ENCODE peak calls at places on chromosomes 4 and X, in seven cellular contexts. One of them, this sample, is unnamed.

GRCh38 chr4:23775694-23776093 is 114.2 kb downstream of the PPARGC1A start:
- DNase-seq in SK-N-SH: no peak
- DNase-seq in astrocyte: no peak
- DNase-seq in K562: no peak
- DNase-seq in keratinocyte: no peak
- DNase-seq in fibroblast of lung: no peak
- DNase-seq in mesenchymal stem cell: no peak
- DNase-seq in this sample: peak

GRCh38 chr4:29948451-29948850 is 771.7 kb upstream of the PCDH7 start:
- DNase-seq in SK-N-SH: no peak
- DNase-seq in astrocyte: no peak
- DNase-seq in K562: no peak
- DNase-seq in keratinocyte: no peak
- DNase-seq in fibroblast of lung: no peak
- DNase-seq in mesenchymal stem cell: no peak
- DNase-seq in this sample: no peak

GRCh38 chr4:166078956-166079355 is 205.9 kb downstream of the TLL1 start:
- DNase-seq in SK-N-SH: no peak
- DNase-seq in astrocyte: no peak
- DNase-seq in K562: no peak
- DNase-seq in keratinocyte: no peak
- DNase-seq in fibroblast of lung: no peak
- DNase-seq in mesenchymal stem cell: peak
- DNase-seq in this sample: no peak

GRCh38 chr4:159137176-159137575 is 34.3 kb downstream of the RAPGEF2 start:
- DNase-seq in SK-N-SH: no peak
- DNase-seq in astrocyte: no peak
- DNase-seq in K562: no peak
- DNase-seq in keratinocyte: no peak
- DNase-seq in fibroblast of lung: no peak
- DNase-seq in mesenchymal stem cell: no peak
- DNase-seq in this sample: no peak

GRCh38 chrX:68511255-68511654 is 12.4 kb downstream of the YIPF6 start:
- DNase-seq in SK-N-SH: peak
- DNase-seq in astrocyte: no peak
- DNase-seq in K562: peak
- DNase-seq in keratinocyte: no peak
- DNase-seq in fibroblast of lung: peak
- DNase-seq in mesenchymal stem cell: peak
- DNase-seq in this sample: peak

GRCh38 chr4:141021397-141022194 is 111.7 kb downstream of the RNF150 start:
- DNase-seq in SK-N-SH: no peak
- DNase-seq in astrocyte: no peak
- DNase-seq in K562: no peak
- DNase-seq in keratinocyte: no peak
- DNase-seq in fibroblast of lung: no peak
- DNase-seq in mesenchymal stem cell: peak
- DNase-seq in this sample: no peak

GRCh38 chrX:25198253-25198652 is 182.5 kb upstream of the ARX start:
- DNase-seq in SK-N-SH: no peak
- DNase-seq in astrocyte: no peak
- DNase-seq in K562: no peak
- DNase-seq in keratinocyte: no peak
- DNase-seq in fibroblast of lung: peak
- DNase-seq in mesenchymal stem cell: no peak
- DNase-seq in this sample: no peak

GRCh38 chr4:68250151-68250930 is 4.8 kb upstream of the TMPRSS11B start:
- DNase-seq in SK-N-SH: no peak
- DNase-seq in astrocyte: peak
- DNase-seq in K562: no peak
- DNase-seq in keratinocyte: no peak
- DNase-seq in fibroblast of lung: no peak
- DNase-seq in mesenchymal stem cell: no peak
- DNase-seq in this sample: no peak

GRCh38 chr4:8892556-8893226 is 21.1 kb upstream of the HMX1 start:
- DNase-seq in SK-N-SH: peak
- DNase-seq in astrocyte: no peak
- DNase-seq in K562: no peak
- DNase-seq in keratinocyte: no peak
- DNase-seq in fibroblast of lung: no peak
- DNase-seq in mesenchymal stem cell: no peak
- DNase-seq in this sample: no peak

GRCh38 chrX:75522565-75523411 is at the start of gene ZDHHC15:
- DNase-seq in SK-N-SH: peak
- DNase-seq in astrocyte: peak
- DNase-seq in K562: no peak
- DNase-seq in keratinocyte: no peak
- DNase-seq in fibroblast of lung: peak
- DNase-seq in mesenchymal stem cell: no peak
- DNase-seq in this sample: no peak

GRCh38 chr4:139053909-139054308 is 38.3 kb downstream of the NOCT start:
- DNase-seq in SK-N-SH: no peak
- DNase-seq in astrocyte: no peak
- DNase-seq in K562: no peak
- DNase-seq in keratinocyte: no peak
- DNase-seq in fibroblast of lung: no peak
- DNase-seq in mesenchymal stem cell: no peak
- DNase-seq in this sample: no peak

GRCh38 chr4:31923634-31924033 is 1203.5 kb downstream of the PCDH7 start:
- DNase-seq in SK-N-SH: no peak
- DNase-seq in astrocyte: no peak
- DNase-seq in K562: no peak
- DNase-seq in keratinocyte: no peak
- DNase-seq in fibroblast of lung: no peak
- DNase-seq in mesenchymal stem cell: no peak
- DNase-seq in this sample: no peak

GRCh38 chrX:443676-444210 is 57.0 kb upstream of the PPP2R3B start:
- DNase-seq in SK-N-SH: no peak
- DNase-seq in astrocyte: no peak
- DNase-seq in K562: no peak
- DNase-seq in keratinocyte: no peak
- DNase-seq in fibroblast of lung: no peak
- DNase-seq in mesenchymal stem cell: no peak
- DNase-seq in this sample: no peak

GRCh38 chr4:183407128-183407585 is 37.3 kb upstream of the CDKN2AIP start:
- DNase-seq in SK-N-SH: peak
- DNase-seq in astrocyte: peak
- DNase-seq in K562: peak
- DNase-seq in keratinocyte: no peak
- DNase-seq in fibroblast of lung: peak
- DNase-seq in mesenchymal stem cell: peak
- DNase-seq in this sample: peak

GRCh38 chr4:73897380-73898136 is 28.4 kb downstream of the CXCL1 start:
- DNase-seq in SK-N-SH: no peak
- DNase-seq in astrocyte: peak
- DNase-seq in K562: no peak
- DNase-seq in keratinocyte: no peak
- DNase-seq in fibroblast of lung: peak
- DNase-seq in mesenchymal stem cell: no peak
- DNase-seq in this sample: no peak

GRCh38 chr4:11650801-11651596 is 222.3 kb upstream of the HS3ST1 start:
- DNase-seq in SK-N-SH: no peak
- DNase-seq in astrocyte: peak
- DNase-seq in K562: no peak
- DNase-seq in keratinocyte: no peak
- DNase-seq in fibroblast of lung: peak
- DNase-seq in mesenchymal stem cell: no peak
- DNase-seq in this sample: no peak

GRCh38 chr4:8728536-8729407 is 136.2 kb downstream of the CPZ start:
- DNase-seq in SK-N-SH: peak
- DNase-seq in astrocyte: no peak
- DNase-seq in K562: no peak
- DNase-seq in keratinocyte: no peak
- DNase-seq in fibroblast of lung: no peak
- DNase-seq in mesenchymal stem cell: no peak
- DNase-seq in this sample: no peak

GRCh38 chr4:102815981-102816380 is 11.4 kb downstream of the UBE2D3 start:
- DNase-seq in SK-N-SH: no peak
- DNase-seq in astrocyte: peak
- DNase-seq in K562: no peak
- DNase-seq in keratinocyte: no peak
- DNase-seq in fibroblast of lung: peak
- DNase-seq in mesenchymal stem cell: peak
- DNase-seq in this sample: no peak

GRCh38 chr4:106818764-106819163 is 217.3 kb downstream of the DKK2 start:
- DNase-seq in SK-N-SH: no peak
- DNase-seq in astrocyte: no peak
- DNase-seq in K562: no peak
- DNase-seq in keratinocyte: no peak
- DNase-seq in fibroblast of lung: peak
- DNase-seq in mesenchymal stem cell: no peak
- DNase-seq in this sample: no peak

GRCh38 chr4:106463622-106464021 is 95.0 kb upstream of the GIMD1 start:
- DNase-seq in SK-N-SH: no peak
- DNase-seq in astrocyte: no peak
- DNase-seq in K562: no peak
- DNase-seq in keratinocyte: no peak
- DNase-seq in fibroblast of lung: no peak
- DNase-seq in mesenchymal stem cell: no peak
- DNase-seq in this sample: peak

GRCh38 chr4:96729641-96730040 is 889.7 kb downstream of the PDHA2 start:
- DNase-seq in SK-N-SH: no peak
- DNase-seq in astrocyte: peak
- DNase-seq in K562: no peak
- DNase-seq in keratinocyte: no peak
- DNase-seq in fibroblast of lung: no peak
- DNase-seq in mesenchymal stem cell: no peak
- DNase-seq in this sample: no peak

GRCh38 chrX:118164138-118164537 is 47.5 kb upstream of the KLHL13 start:
- DNase-seq in SK-N-SH: no peak
- DNase-seq in astrocyte: peak
- DNase-seq in K562: no peak
- DNase-seq in keratinocyte: no peak
- DNase-seq in fibroblast of lung: no peak
- DNase-seq in mesenchymal stem cell: no peak
- DNase-seq in this sample: no peak

GRCh38 chrX:108584617-108585211 is 145.1 kb downstream of the COL4A5 start:
- DNase-seq in SK-N-SH: peak
- DNase-seq in astrocyte: no peak
- DNase-seq in K562: peak
- DNase-seq in keratinocyte: no peak
- DNase-seq in fibroblast of lung: no peak
- DNase-seq in mesenchymal stem cell: peak
- DNase-seq in this sample: peak

GRCh38 chr4:1041936-1042330 is 30.5 kb downstream of the FGFRL1 start:
- DNase-seq in SK-N-SH: no peak
- DNase-seq in astrocyte: no peak
- DNase-seq in K562: no peak
- DNase-seq in keratinocyte: no peak
- DNase-seq in fibroblast of lung: no peak
- DNase-seq in mesenchymal stem cell: no peak
- DNase-seq in this sample: no peak

DNA sequence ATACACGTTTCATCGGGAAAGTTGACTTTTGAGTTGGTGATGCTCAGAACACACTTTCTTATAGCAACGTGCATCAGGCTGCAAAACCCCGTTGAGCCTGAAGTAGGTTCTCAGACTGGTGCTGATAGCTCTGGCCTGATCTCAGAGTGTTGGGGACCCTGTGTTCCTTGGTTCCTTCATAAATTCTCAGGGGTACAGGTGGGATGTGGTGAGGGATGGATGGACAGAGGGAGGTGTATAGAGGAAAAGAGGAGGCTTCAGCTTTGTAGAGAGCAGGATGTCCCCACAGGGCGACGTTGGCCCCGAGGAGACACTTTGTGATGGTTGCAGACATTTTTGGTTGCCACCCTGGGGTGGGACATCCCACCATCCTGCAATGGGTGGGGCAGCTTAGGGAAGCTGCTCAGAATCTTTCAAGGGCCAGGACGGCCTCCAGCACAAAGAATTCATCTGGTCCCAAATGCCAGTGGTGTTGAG is 2.5 kb downstream of the CD99 start:
- DNase-seq in SK-N-SH: no peak
- DNase-seq in astrocyte: no peak
- DNase-seq in K562: no peak
- DNase-seq in keratinocyte: no peak
- DNase-seq in fibroblast of lung: no peak
- DNase-seq in mesenchymal stem cell: peak
- DNase-seq in this sample: no peak
- H3K4me3 ChIP-seq in SK-N-SH: no peak
- H3K4me3 ChIP-seq in astrocyte: peak
- H3K4me3 ChIP-seq in K562: no peak
- H3K4me3 ChIP-seq in keratinocyte: no peak
- H3K4me3 ChIP-seq in fibroblast of lung: peak
- H3K4me3 ChIP-seq in mesenchymal stem cell: peak
- H3K4me3 ChIP-seq in this sample: no peak

GRCh38 chr4:25370242-25370641 is 6.8 kb upstream of the ANAPC4 start:
- DNase-seq in SK-N-SH: no peak
- DNase-seq in astrocyte: no peak
- DNase-seq in K562: no peak
- DNase-seq in keratinocyte: no peak
- DNase-seq in fibroblast of lung: no peak
- DNase-seq in mesenchymal stem cell: no peak
- DNase-seq in this sample: no peak
- H3K27ac ChIP-seq in SK-N-SH: no peak
- H3K27ac ChIP-seq in astrocyte: no peak
- H3K27ac ChIP-seq in K562: no peak
- H3K27ac ChIP-seq in keratinocyte: no peak
- H3K27ac ChIP-seq in fibroblast of lung: no peak
- H3K27ac ChIP-seq in mesenchymal stem cell: no peak
- H3K27ac ChIP-seq in this sample: no peak

GRCh38 chr4:40201898-40202297 is 5.1 kb downstream of the RHOH start:
- DNase-seq in SK-N-SH: no peak
- DNase-seq in astrocyte: no peak
- DNase-seq in K562: no peak
- DNase-seq in keratinocyte: no peak
- DNase-seq in fibroblast of lung: no peak
- DNase-seq in mesenchymal stem cell: no peak
- DNase-seq in this sample: no peak
- H3K9ac ChIP-seq in SK-N-SH: no peak
- H3K9ac ChIP-seq in astrocyte: no peak
- H3K9ac ChIP-seq in K562: no peak
- H3K9ac ChIP-seq in keratinocyte: no peak
- H3K9ac ChIP-seq in fibroblast of lung: no peak
- H3K9ac ChIP-seq in mesenchymal stem cell: no peak
- H3K9ac ChIP-seq in this sample: peak

DNA sequence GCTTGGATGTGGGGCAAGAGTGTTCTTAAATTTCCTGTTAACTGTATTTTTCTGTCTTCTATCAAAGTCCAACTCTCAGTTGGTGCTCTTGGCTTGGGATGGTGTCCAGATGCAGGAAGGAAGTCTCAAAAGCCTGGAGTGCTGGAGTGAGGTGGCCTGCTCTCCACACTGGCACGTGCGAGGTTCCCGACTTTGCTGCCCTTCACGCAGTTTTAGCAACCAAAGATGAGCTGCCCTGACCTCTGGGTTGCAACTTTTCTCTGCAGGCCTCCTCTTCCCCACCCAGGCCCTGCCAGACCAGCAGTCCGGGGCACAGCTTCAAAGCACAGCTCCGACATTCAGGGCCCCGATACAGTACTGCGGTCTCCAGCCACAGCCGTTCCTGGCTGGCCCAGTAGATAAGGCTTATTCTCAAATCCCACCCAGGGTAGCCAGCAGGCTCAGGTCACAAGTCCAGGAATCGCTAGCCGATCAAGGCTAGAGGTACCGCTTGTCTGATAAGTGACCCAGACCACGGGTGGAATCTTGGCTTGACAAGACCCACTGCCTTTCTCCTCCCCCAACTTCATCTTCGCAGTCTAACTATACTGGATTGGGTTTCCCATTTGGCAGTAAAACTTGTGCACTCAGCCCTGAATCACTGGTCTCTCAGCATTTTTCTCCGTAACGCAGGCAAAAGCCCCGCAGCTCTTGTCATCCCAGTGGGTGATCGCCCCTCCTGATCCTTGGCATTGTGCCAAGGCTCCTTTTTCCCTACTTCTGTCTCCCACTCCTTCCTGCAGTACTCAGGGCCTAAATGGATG is 21.8 kb upstream of the JADE1 start:
- DNase-seq in SK-N-SH: peak
- DNase-seq in astrocyte: peak
- DNase-seq in K562: peak
- DNase-seq in keratinocyte: no peak
- DNase-seq in fibroblast of lung: no peak
- DNase-seq in mesenchymal stem cell: no peak
- DNase-seq in this sample: no peak
- H3K4me3 ChIP-seq in SK-N-SH: no peak
- H3K4me3 ChIP-seq in astrocyte: no peak
- H3K4me3 ChIP-seq in K562: no peak
- H3K4me3 ChIP-seq in keratinocyte: no peak
- H3K4me3 ChIP-seq in fibroblast of lung: no peak
- H3K4me3 ChIP-seq in mesenchymal stem cell: no peak
- H3K4me3 ChIP-seq in this sample: no peak